ENCODE peak calls at places on chromosomes 13 and 19, in eight cellular contexts. E is brain microvascular endothelial cell; L is activated gamma-delta T cell; G is activated T-helper 1 cell treated with anti-CD3 and anti-CD28 coated beads, Interleukin-12 subunit alpha, Interleukin-12 subunit beta, Interleukin-2, Interleukin-4 antibody, amounts not matched to agents 30 ng/mL and 10 ng/mL and 1 ng/mL, durations not matched to agents 14 hours and 24 hours and 36 hours; B is activated CD4-positive, alpha-beta T cell treated with anti-CD3 and anti-CD28 coated beads, Interleukin-2, amount 10 ng/mL, durations not matched to agents 7 days and 5 days; O is fibroblast of pulmonary artery; T is A549; Y is progenitor cell of endocrine pancreas. Q is an unnamed sample.

GRCh38 chr19:18208098-18208951 is 4.5 kb upstream of the RAB3A start:
- DNase-seq in B (peak), E (peak), O (peak), G (peak), T (peak), L (no peak), Y (no peak), Q (peak)

GRCh38 chr19:656751-657559 is 6.1 kb downstream of the RNF126 start:
- DNase-seq in E (no peak), B (no peak), G (no peak), T (no peak), L (no peak), Y (no peak), O (no peak), Q (no peak)

GRCh38 chr13:73781384-73781783 is 352.8 kb downstream of the KLF12 start:
- DNase-seq in B (no peak), G (no peak), Y (no peak), E (no peak), O (no peak), T (no peak), L (no peak), Q (no peak)

GRCh38 chr19:47095707-47096704 is 17.6 kb downstream of the ZC3H4 start:
- DNase-seq in G (no peak), O (no peak), L (no peak), T (peak), Y (no peak), E (no peak), B (no peak), Q (peak)

GRCh38 chr19:14686411-14686810 is 3.4 kb upstream of the ZNF333 start:
- DNase-seq in L (no peak), Y (no peak), T (peak), E (no peak), B (peak), G (no peak), O (peak), Q (no peak)

GRCh38 chr13:79604752-79605151 is 123.8 kb downstream of the NDFIP2 start:
- DNase-seq in L (no peak), G (no peak), Y (no peak), T (no peak), O (peak), E (no peak), B (no peak), Q (no peak)

GRCh38 chr13:43484432-43485225 is 302.1 kb downstream of the ENOX1 start:
- DNase-seq in G (no peak), Y (no peak), E (no peak), T (no peak), L (no peak), B (no peak), O (no peak), Q (no peak)

GRCh38 chr13:100837611-100838010 is 163.0 kb upstream of the TMTC4 start:
- DNase-seq in B (no peak), T (no peak), O (no peak), Y (no peak), G (no peak), E (no peak), L (no peak), Q (no peak)